ENCODE peak calls at places on chromosomes 6 and 20, in four cellular contexts. B, D, G and O are unnamed samples. For H3K9me3, the result is how much of the 10 kb centered on the place peaks cover.

GRCh38 chr6:143555071-143555492 is 43.6 kb upstream of the FUCA2 start:
- DNase-seq in B (no peak), D (no peak), G (no peak), O (no peak)

GRCh38 chr20:38133680-38134426 is 31.2 kb downstream of the TGM2 start:
- DNase-seq in B (no peak), D (no peak), G (no peak), O (no peak)

GRCh38 chr6:26159417-26160273 is 72.4 kb downstream of the HFE start:
- DNase-seq in B (peak), D (no peak), G (no peak), O (peak)

GRCh38 chr20:15236812-15237211 is 899.4 kb upstream of the FLRT3 start:
- DNase-seq in B (peak), D (no peak), G (peak), O (peak)

GRCh38 chr6:45663181-45664180 is 285.7 kb upstream of the SUPT3H start:
- DNase-seq in B (no peak), D (peak), G (no peak), O (no peak)

GRCh38 chr6:143999406-143999805 is 8.7 kb downstream of the PLAGL1 start:
- DNase-seq in B (peak), D (no peak), G (no peak), O (peak)

GRCh38 chr20:24013953-24014352 is 25.4 kb upstream of the GGTLC1 start:
- DNase-seq in B (no peak), D (no peak), G (no peak), O (no peak)

GRCh38 chr20:51698252-51698651 is 69.9 kb downstream of the ATP9A start:
- DNase-seq in B (no peak), D (no peak), G (no peak), O (no peak)

GRCh38 chr6:130944486-130944885 is 117.3 kb downstream of the SMLR1 start:
- DNase-seq in B (no peak), D (no peak), G (no peak), O (no peak)

GRCh38 chr20:22924036-22924737 is 110.9 kb upstream of the SSTR4 start:
- DNase-seq in B (peak), D (no peak), G (no peak), O (no peak)

GRCh38 chr6:98808522-98809210 is 25.7 kb upstream of the POU3F2 start:
- DNase-seq in B (peak), D (no peak), G (no peak), O (no peak)

GRCh38 chr6:132261354-132261753 is 139.9 kb downstream of the MOXD1 start:
- DNase-seq in B (no peak), D (no peak), G (no peak), O (no peak)

GRCh38 chr6:137819740-137820139 is 47.3 kb upstream of the TNFAIP3 start:
- DNase-seq in B (no peak), D (no peak), G (no peak), O (no peak)

GRCh38 chr6:22598386-22598785 is 29.0 kb downstream of the HDGFL1 start:
- DNase-seq in B (no peak), D (no peak), G (no peak), O (no peak)

GRCh38 chr6:22605736-22606135 is 36.4 kb downstream of the HDGFL1 start:
- DNase-seq in B (no peak), D (no peak), G (no peak), O (no peak)

GRCh38 chr6:22600059-22600458 is 30.7 kb downstream of the HDGFL1 start:
- DNase-seq in B (no peak), D (no peak), G (no peak), O (peak)

GRCh38 chr6:22596011-22596410 is 26.6 kb downstream of the HDGFL1 start:
- DNase-seq in B (peak), D (no peak), G (no peak), O (no peak)

GRCh38 chr6:22601941-22602340 is 32.6 kb downstream of the HDGFL1 start:
- DNase-seq in B (no peak), D (no peak), G (no peak), O (no peak)
- H3K9me3 ChIP-seq in B (under half), D (under half), G (under half), O (under half)

GRCh38 chr20:30485331-30486102 is 771.9 kb upstream of the DEFB115 start:
- DNase-seq in B (no peak), D (no peak), G (no peak), O (no peak)
- H3K9me3 ChIP-seq in B (under half), D (under half), G (under half), O (under half)

GRCh38 chr20:56676679-56677078 is 47.6 kb downstream of the TFAP2C start:
- DNase-seq in B (no peak), D (no peak), G (no peak), O (no peak)

GRCh38 chr20:56676001-56676400 is 46.9 kb downstream of the TFAP2C start:
- DNase-seq in B (no peak), D (no peak), G (no peak), O (no peak)
- H3K9me3 ChIP-seq in B (under half), D (under half), G (under half), O (under half)

DNA sequence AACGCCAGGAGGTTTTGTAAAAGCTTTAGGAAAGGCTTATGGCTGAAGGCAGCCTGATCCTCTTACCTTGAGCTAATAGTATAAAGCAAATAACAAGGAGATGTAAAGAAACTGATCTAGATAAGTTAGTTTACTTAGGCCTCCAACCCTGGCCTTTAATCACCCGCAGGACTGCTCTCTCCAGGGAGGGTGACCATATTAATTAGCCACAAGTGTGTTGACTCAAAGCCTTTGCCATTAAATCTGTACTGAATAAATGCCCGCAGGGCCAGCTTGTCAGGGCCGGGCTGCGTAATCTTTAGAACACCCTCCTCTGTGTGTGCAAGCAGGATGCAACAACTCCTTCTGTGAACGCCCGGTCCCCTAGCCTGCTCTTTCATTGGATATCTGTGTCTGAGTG is 6.1 kb upstream of the PRSS16 start:
- DNase-seq in B (peak), D (no peak), G (no peak), O (no peak)
- H3K9me3 ChIP-seq in B (under half), D (under half), G (under half), O (under half)

GRCh38 chr20:42604998-42605970 is 584.4 kb downstream of the PTPRT start:
- DNase-seq in B (no peak), D (no peak), G (no peak), O (no peak)
- H3K9me3 ChIP-seq in B (under half), D (under half), G (under half), O (under half)

GRCh38 chr6:168123165-168123911 is 44.3 kb upstream of the FRMD1 start:
- DNase-seq in B (no peak), D (peak), G (no peak), O (no peak)
- H3K9me3 ChIP-seq in B (under half), D (under half), G (under half), O (under half)